ENCODE peak calls at places on chromosomes 4 and X, in ten cellular contexts. One of them, this sample, is unnamed.

GRCh38 chr4:56626963-56627362 is 54.1 kb downstream of the HOPX start:
- DNase-seq in neural crest cell: no peak
- DNase-seq in astrocyte of the spinal cord: no peak
- DNase-seq in choroid plexus epithelial cell: no peak
- DNase-seq in IMR-90: no peak
- DNase-seq in testis: no peak
- DNase-seq in WTC11: no peak
- DNase-seq in A549: no peak
- DNase-seq in left lung: no peak
- DNase-seq in mammary epithelial cell: no peak
- DNase-seq in this sample: no peak

GRCh38 chrX:150575415-150575814 is 7.0 kb downstream of the MTM1 start:
- DNase-seq in left lung: peak; percentile 45
- DNase-seq in astrocyte of the spinal cord: no peak
- DNase-seq in IMR-90: peak; percentile 33
- DNase-seq in A549: peak; percentile 36
- DNase-seq in WTC11: no peak
- DNase-seq in choroid plexus epithelial cell: peak; percentile 49
- DNase-seq in testis: no peak
- DNase-seq in mammary epithelial cell: peak; percentile 96
- DNase-seq in neural crest cell: no peak
- DNase-seq in this sample: no peak

GRCh38 chr4:11487876-11488545 is 59.3 kb upstream of the HS3ST1 start:
- DNase-seq in A549: peak; percentile 22
- DNase-seq in IMR-90: no peak
- DNase-seq in choroid plexus epithelial cell: peak; percentile 41
- DNase-seq in left lung: no peak
- DNase-seq in WTC11: no peak
- DNase-seq in astrocyte of the spinal cord: no peak
- DNase-seq in mammary epithelial cell: peak; percentile 53
- DNase-seq in neural crest cell: no peak
- DNase-seq in testis: no peak
- DNase-seq in this sample: no peak

GRCh38 chr4:10192331-10192730 is 75.7 kb upstream of the WDR1 start:
- DNase-seq in testis: no peak
- DNase-seq in WTC11: no peak
- DNase-seq in IMR-90: no peak
- DNase-seq in A549: no peak
- DNase-seq in astrocyte of the spinal cord: no peak
- DNase-seq in left lung: no peak
- DNase-seq in neural crest cell: no peak
- DNase-seq in mammary epithelial cell: peak; percentile 46
- DNase-seq in choroid plexus epithelial cell: no peak
- DNase-seq in this sample: no peak

GRCh38 chr4:20370284-20370683 is 118.6 kb downstream of the SLIT2 start:
- DNase-seq in IMR-90: peak; percentile 85
- DNase-seq in neural crest cell: no peak
- DNase-seq in choroid plexus epithelial cell: peak; percentile 40
- DNase-seq in astrocyte of the spinal cord: no peak
- DNase-seq in WTC11: no peak
- DNase-seq in mammary epithelial cell: no peak
- DNase-seq in left lung: no peak
- DNase-seq in testis: no peak
- DNase-seq in A549: no peak
- DNase-seq in this sample: no peak

GRCh38 chr4:186216465-186217024 is 10.8 kb upstream of the KLKB1 start:
- DNase-seq in neural crest cell: no peak
- DNase-seq in left lung: no peak
- DNase-seq in astrocyte of the spinal cord: no peak
- DNase-seq in choroid plexus epithelial cell: peak; percentile 27
- DNase-seq in IMR-90: no peak
- DNase-seq in WTC11: no peak
- DNase-seq in A549: no peak
- DNase-seq in testis: no peak
- DNase-seq in mammary epithelial cell: no peak
- DNase-seq in this sample: no peak

GRCh38 chr4:19684079-19684478 is 567.6 kb upstream of the SLIT2 start:
- DNase-seq in astrocyte of the spinal cord: no peak
- DNase-seq in A549: no peak
- DNase-seq in WTC11: no peak
- DNase-seq in choroid plexus epithelial cell: no peak
- DNase-seq in left lung: no peak
- DNase-seq in mammary epithelial cell: no peak
- DNase-seq in testis: no peak
- DNase-seq in neural crest cell: no peak
- DNase-seq in IMR-90: no peak
- DNase-seq in this sample: no peak

GRCh38 chr4:66489783-66490452 is 819.6 kb upstream of the EPHA5 start:
- DNase-seq in astrocyte of the spinal cord: peak; percentile 79
- DNase-seq in testis: no peak
- DNase-seq in left lung: no peak
- DNase-seq in neural crest cell: no peak
- DNase-seq in choroid plexus epithelial cell: peak; percentile 83
- DNase-seq in A549: peak; percentile 62
- DNase-seq in WTC11: no peak
- DNase-seq in IMR-90: peak; percentile 65
- DNase-seq in mammary epithelial cell: peak; percentile 32
- DNase-seq in this sample: no peak

GRCh38 chr4:173478884-173479283 is 51.1 kb downstream of the HAND2 start:
- DNase-seq in testis: no peak
- DNase-seq in left lung: no peak
- DNase-seq in choroid plexus epithelial cell: no peak
- DNase-seq in neural crest cell: no peak
- DNase-seq in IMR-90: no peak
- DNase-seq in A549: no peak
- DNase-seq in astrocyte of the spinal cord: no peak
- DNase-seq in WTC11: no peak
- DNase-seq in mammary epithelial cell: no peak
- DNase-seq in this sample: no peak

GRCh38 chrX:68534696-68535095 is 35.8 kb downstream of the YIPF6 start:
- DNase-seq in IMR-90: peak; percentile 12
- DNase-seq in neural crest cell: no peak
- DNase-seq in choroid plexus epithelial cell: no peak
- DNase-seq in mammary epithelial cell: no peak
- DNase-seq in WTC11: no peak
- DNase-seq in A549: no peak
- DNase-seq in testis: no peak
- DNase-seq in astrocyte of the spinal cord: no peak
- DNase-seq in left lung: no peak
- DNase-seq in this sample: no peak

GRCh38 chr4:140756292-140757219 is at the start of gene TBC1D9:
- DNase-seq in choroid plexus epithelial cell: peak; percentile 80
- DNase-seq in IMR-90: peak; percentile 55
- DNase-seq in astrocyte of the spinal cord: peak; percentile 68
- DNase-seq in neural crest cell: peak; percentile 61
- DNase-seq in testis: peak; percentile 89
- DNase-seq in left lung: peak; percentile 87
- DNase-seq in WTC11: peak; percentile 82
- DNase-seq in mammary epithelial cell: peak; percentile 87
- DNase-seq in A549: peak; percentile 77
- DNase-seq in this sample: peak; percentile 85

GRCh38 chr4:168679397-168680176 is 182.7 kb downstream of the PALLD start:
- DNase-seq in left lung: no peak
- DNase-seq in testis: no peak
- DNase-seq in choroid plexus epithelial cell: no peak
- DNase-seq in astrocyte of the spinal cord: no peak
- DNase-seq in neural crest cell: no peak
- DNase-seq in IMR-90: peak; percentile 59
- DNase-seq in WTC11: no peak
- DNase-seq in mammary epithelial cell: no peak
- DNase-seq in A549: peak; percentile 81
- DNase-seq in this sample: no peak

DNA sequence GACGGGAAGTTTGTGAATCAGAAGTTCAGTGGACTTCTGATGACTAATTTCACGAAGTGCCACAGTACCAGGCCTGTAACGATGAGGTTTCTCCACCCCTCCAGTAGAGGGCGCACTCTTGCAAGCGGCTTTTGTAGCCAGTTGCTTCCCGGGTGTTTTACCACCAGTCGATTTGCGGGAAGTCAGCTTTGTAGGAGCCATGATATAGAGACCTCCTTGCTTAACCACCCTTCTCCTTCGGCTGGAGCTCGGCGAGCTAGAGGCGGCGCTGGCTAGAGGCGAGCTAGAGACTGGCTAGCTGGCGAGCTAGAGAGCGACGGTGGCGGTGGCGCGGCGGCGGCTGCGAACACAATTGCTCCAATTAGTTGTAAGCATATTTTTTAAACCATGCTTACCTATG is 72.0 kb downstream of the IL1RAPL1 start:
- DNase-seq in A549: peak; percentile 6
- DNase-seq in neural crest cell: no peak
- DNase-seq in choroid plexus epithelial cell: no peak
- DNase-seq in IMR-90: no peak
- DNase-seq in astrocyte of the spinal cord: no peak
- DNase-seq in mammary epithelial cell: no peak
- DNase-seq in testis: peak; percentile 28
- DNase-seq in WTC11: peak; percentile 53
- DNase-seq in left lung: no peak
- DNase-seq in this sample: peak; percentile 3
- TF ChIP-seq CTCF in A549: no peak
- TF ChIP-seq CTCF in neural crest cell: peak; percentile 50
- TF ChIP-seq CTCF in choroid plexus epithelial cell: peak; percentile 16
- TF ChIP-seq CTCF in IMR-90: no peak
- TF ChIP-seq CTCF in astrocyte of the spinal cord: peak; percentile 33
- TF ChIP-seq CTCF in mammary epithelial cell: peak; percentile 31
- TF ChIP-seq CTCF in testis: no peak
- TF ChIP-seq CTCF in WTC11: peak; percentile 53
- TF ChIP-seq CTCF in left lung: no peak
- TF ChIP-seq CTCF in this sample: peak; percentile 55

DNA sequence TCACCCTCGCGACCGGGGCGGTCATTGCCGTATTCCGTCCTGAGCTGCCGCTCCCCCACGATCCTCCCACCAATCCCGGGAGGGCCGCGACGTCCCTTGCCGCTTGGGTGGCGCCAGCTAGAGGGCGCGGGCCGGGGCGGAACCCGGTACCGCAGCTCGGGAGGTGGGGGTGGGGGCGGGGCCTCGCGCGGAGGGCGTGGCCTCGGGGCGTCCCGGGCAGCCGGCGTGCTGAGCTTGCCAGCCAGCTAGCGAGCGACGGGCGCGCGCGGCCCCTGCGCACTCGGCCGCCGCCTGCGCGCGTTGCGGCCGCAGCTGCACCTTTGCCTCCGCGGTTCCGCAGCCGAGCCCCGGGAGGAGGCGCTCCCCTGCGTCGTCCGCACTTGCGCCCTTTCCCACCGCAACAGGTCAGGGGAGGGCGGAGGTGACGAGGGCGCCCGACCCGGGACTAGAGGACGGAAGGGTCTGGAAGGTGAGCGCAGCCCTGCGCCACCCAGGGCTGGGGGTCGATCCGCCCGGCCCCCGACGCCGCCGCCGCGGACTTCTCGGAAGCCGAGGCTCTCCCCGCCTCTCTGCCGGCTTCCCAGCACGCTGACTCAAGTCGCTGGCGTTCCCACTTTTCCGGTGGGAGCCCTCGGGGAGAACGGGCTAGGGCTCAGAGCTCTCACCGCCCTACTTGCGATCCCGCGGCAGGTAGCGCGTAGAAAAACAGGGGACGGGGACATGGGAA is at the start of gene AFF1:
- DNase-seq in choroid plexus epithelial cell: peak; percentile 89
- DNase-seq in left lung: peak; percentile 93
- DNase-seq in A549: peak; percentile 93
- DNase-seq in WTC11: peak; percentile 93
- DNase-seq in mammary epithelial cell: peak; percentile 90
- DNase-seq in neural crest cell: peak; percentile 80
- DNase-seq in astrocyte of the spinal cord: peak; percentile 88
- DNase-seq in IMR-90: peak; percentile 79
- DNase-seq in testis: peak; percentile 90
- DNase-seq in this sample: peak; percentile 94
- TF ChIP-seq CTCF in choroid plexus epithelial cell: no peak
- TF ChIP-seq CTCF in left lung: peak; percentile 53
- TF ChIP-seq CTCF in A549: peak; percentile 18
- TF ChIP-seq CTCF in WTC11: no peak
- TF ChIP-seq CTCF in mammary epithelial cell: no peak
- TF ChIP-seq CTCF in neural crest cell: peak; percentile 39
- TF ChIP-seq CTCF in astrocyte of the spinal cord: peak; percentile 34
- TF ChIP-seq CTCF in IMR-90: peak; percentile 40
- TF ChIP-seq CTCF in testis: peak; percentile 38
- TF ChIP-seq CTCF in this sample: peak; percentile 24

DNA sequence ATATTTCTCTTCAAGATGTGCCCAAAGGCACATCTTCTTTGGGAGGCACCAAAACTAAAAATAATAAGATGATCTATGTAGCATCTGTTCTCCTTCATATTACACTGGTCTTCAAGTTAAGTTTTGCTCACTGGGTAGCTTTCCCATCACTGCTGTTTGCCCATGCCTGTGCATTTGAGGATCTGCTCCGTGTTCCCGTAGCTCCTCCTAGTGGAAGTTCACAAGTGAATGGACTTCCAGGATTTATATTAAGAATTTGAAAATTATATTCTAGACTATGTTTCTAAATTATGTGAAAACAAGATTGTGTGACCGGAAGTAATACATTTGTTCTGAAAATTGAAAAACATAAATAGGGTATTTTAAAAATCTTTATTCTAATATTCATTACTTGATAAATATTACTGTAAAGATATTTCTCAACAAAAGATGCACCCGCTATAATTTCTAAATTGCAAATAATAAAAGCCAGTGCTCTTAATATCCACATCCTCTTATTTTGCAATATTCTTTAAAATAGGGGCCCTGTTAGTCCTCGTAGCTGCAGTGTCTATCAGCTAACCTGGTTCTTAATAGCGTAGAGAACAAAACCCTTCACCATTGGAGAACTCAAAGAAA is 147.7 kb downstream of the RBM46 start:
- DNase-seq in left lung: no peak
- DNase-seq in mammary epithelial cell: peak; percentile 23
- DNase-seq in testis: peak; percentile 53
- DNase-seq in choroid plexus epithelial cell: peak; percentile 55
- DNase-seq in neural crest cell: no peak
- DNase-seq in A549: peak; percentile 45
- DNase-seq in astrocyte of the spinal cord: peak; percentile 14
- DNase-seq in IMR-90: peak; percentile 55
- DNase-seq in WTC11: peak; percentile 40
- DNase-seq in this sample: peak; percentile 33
- TF ChIP-seq CTCF in left lung: no peak
- TF ChIP-seq CTCF in mammary epithelial cell: peak; percentile 41
- TF ChIP-seq CTCF in testis: peak; percentile 13
- TF ChIP-seq CTCF in choroid plexus epithelial cell: peak; percentile 52
- TF ChIP-seq CTCF in neural crest cell: peak; percentile 67
- TF ChIP-seq CTCF in A549: peak; percentile 50
- TF ChIP-seq CTCF in astrocyte of the spinal cord: peak; percentile 34
- TF ChIP-seq CTCF in IMR-90: peak; percentile 68
- TF ChIP-seq CTCF in WTC11: peak; percentile 45
- TF ChIP-seq CTCF in this sample: peak; percentile 36

GRCh38 chrX:131746491-131746968 is 202.7 kb downstream of the OR13H1 start:
- DNase-seq in astrocyte of the spinal cord: peak; percentile 88
- DNase-seq in IMR-90: peak; percentile 86
- DNase-seq in testis: peak; percentile 17
- DNase-seq in left lung: peak; percentile 77
- DNase-seq in neural crest cell: no peak
- DNase-seq in A549: peak; percentile 92
- DNase-seq in mammary epithelial cell: peak; percentile 79
- DNase-seq in choroid plexus epithelial cell: no peak
- DNase-seq in WTC11: no peak
- DNase-seq in this sample: no peak
- TF ChIP-seq CTCF in astrocyte of the spinal cord: peak; percentile 14
- TF ChIP-seq CTCF in IMR-90: peak; percentile 64
- TF ChIP-seq CTCF in testis: no peak
- TF ChIP-seq CTCF in left lung: no peak
- TF ChIP-seq CTCF in neural crest cell: no peak
- TF ChIP-seq CTCF in A549: peak; percentile 54
- TF ChIP-seq CTCF in mammary epithelial cell: peak; percentile 22
- TF ChIP-seq CTCF in choroid plexus epithelial cell: no peak
- TF ChIP-seq CTCF in WTC11: no peak
- TF ChIP-seq CTCF in this sample: no peak

This sample was measured in endothelial cell.